ENCODE peak calls at places on chromosomes 5 and 9, in ten cellular contexts. G, Y, B, O, V, D, E, N, P and A are unnamed samples.

GRCh38 chr9:135051316-135052038 is 36.0 kb upstream of the OLFM1 start:
- DNase-seq in E (no peak), V (no peak), B (no peak), N (no peak), P (no peak), O (no peak), G (no peak), Y (no peak), D (no peak), A (no peak)

GRCh38 chr9:101376117-101376866 is 8.5 kb downstream of the BAAT start:
- DNase-seq in N (peak; percentile 4), V (no peak), P (no peak), D (no peak), O (no peak), E (no peak), Y (no peak), B (no peak), G (no peak), A (no peak)

GRCh38 chr5:2239237-2239910 is 356.6 kb upstream of the IRX4 start:
- DNase-seq in B (no peak), O (no peak), Y (no peak), E (peak; percentile 3), D (no peak), N (no peak), G (no peak), P (no peak), V (peak; percentile 72), A (no peak)

GRCh38 chr9:2967779-2968178 is 123.9 kb upstream of the PUM3 start:
- DNase-seq in P (no peak), B (no peak), G (no peak), Y (no peak), N (no peak), D (no peak), E (no peak), O (peak; percentile 65), V (no peak), A (no peak)

GRCh38 chr5:174801798-174802197 is 77.4 kb downstream of the MSX2 start:
- DNase-seq in O (peak; percentile 30), B (no peak), E (no peak), Y (no peak), V (no peak), N (no peak), D (no peak), G (no peak), P (no peak), A (no peak)

GRCh38 chr9:34809504-34810186 is 99.7 kb upstream of the CCL21 start:
- DNase-seq in B (no peak), V (peak; percentile 11), N (no peak), P (no peak), Y (no peak), D (no peak), G (no peak), O (peak; percentile 39), E (no peak), A (peak; percentile 90)

GRCh38 chr9:88319936-88320747 is 68.1 kb upstream of the SPIN1 start:
- DNase-seq in G (no peak), Y (no peak), B (no peak), N (no peak), V (no peak), O (no peak), D (no peak), E (no peak), P (no peak), A (no peak)

GRCh38 chr5:133421394-133421793 is 190.9 kb downstream of the FSTL4 start:
- DNase-seq in B (peak; percentile 66), D (no peak), P (no peak), N (no peak), E (peak; percentile 63), V (peak; percentile 46), O (no peak), Y (no peak), G (no peak), A (peak; percentile 92)

GRCh38 chr9:77374266-77374665 is 196.9 kb downstream of the VPS13A start:
- DNase-seq in B (no peak), G (no peak), N (no peak), E (no peak), P (no peak), D (no peak), O (peak; percentile 54), V (no peak), Y (no peak), A (no peak)

GRCh38 chr9:76657265-76657664 is 107.0 kb upstream of the PCA3 start:
- DNase-seq in O (peak; percentile 34), D (no peak), Y (no peak), B (no peak), P (no peak), G (no peak), E (no peak), N (no peak), V (no peak), A (no peak)

GRCh38 chr9:272251-273213 is 57.9 kb downstream of the DOCK8 start:
- DNase-seq in D (peak; percentile 49), V (no peak), B (peak; percentile 94), O (no peak), E (peak; percentile 4), P (no peak), Y (no peak), N (no peak), G (no peak), A (no peak)

GRCh38 chr9:33818167-33818831 is 1.3 kb downstream of the UBE2R2 start:
- DNase-seq in G (peak; percentile 3), P (no peak), E (no peak), B (peak; percentile 47), N (no peak), Y (no peak), O (peak; percentile 60), V (peak; percentile 36), D (no peak), A (no peak)

GRCh38 chr5:172437445-172438303 is 16.7 kb downstream of the SH3PXD2B start:
- DNase-seq in G (peak; percentile 94), V (peak; percentile 98), P (peak; percentile 89), Y (peak; percentile 88), N (peak; percentile 72), E (peak; percentile 98), O (peak; percentile 89), D (no peak), B (no peak), A (no peak)

GRCh38 chr5:1184481-1184880 is 16.9 kb upstream of the SLC6A19 start:
- DNase-seq in G (no peak), V (no peak), O (no peak), E (no peak), P (no peak), D (no peak), N (no peak), Y (no peak), B (no peak), A (no peak)

GRCh38 chr9:2242778-2243395 is 227.7 kb downstream of the SMARCA2 start:
- DNase-seq in O (peak; percentile 18), B (no peak), N (peak; percentile 10), D (no peak), G (peak; percentile 40), E (no peak), V (no peak), Y (peak; percentile 51), P (peak; percentile 72), A (peak; percentile 48)